ENCODE peak calls at places on chromosomes 11 and 22, in six cellular contexts. F is hepatic stellate cell; E is fibroblast of lung; A is cerebellum; S is stimulated activated CD4-positive, alpha-beta T cell treated with anti-CD3 and anti-CD28 coated beads, Interleukin-2, amount 100 ng/mL, for 4 hours; Q is RKO. B is an unnamed sample.

GRCh38 chr22:46387748-46388147 is 52.2 kb downstream of the TRMU start:
- DNase-seq in F (no peak), E (no peak), A (no peak), S (no peak), Q (no peak), B (no peak)

GRCh38 chr22:33049125-33049729 is 9.0 kb downstream of the SYN3 start:
- DNase-seq in F (peak), E (peak), A (peak), S (peak), Q (peak), B (peak)

GRCh38 chr11:132047167-132047566 is 676.8 kb downstream of the NTM start:
- DNase-seq in F (no peak), E (no peak), A (no peak), S (no peak), Q (no peak), B (no peak)

GRCh38 chr11:45663486-45664375 is 1.7 kb downstream of the CHST1 start:
- DNase-seq in F (no peak), E (no peak), A (no peak), S (no peak), Q (no peak), B (no peak)

GRCh38 chr11:71194702-71195101 is 57.7 kb downstream of the SHANK2 start:
- DNase-seq in F (no peak), E (no peak), A (no peak), S (no peak), Q (no peak), B (no peak)

GRCh38 chr22:41446057-41446501 is 522 bp downstream of the TOB2 start:
- DNase-seq in F (peak), E (no peak), A (no peak), S (no peak), Q (no peak), B (no peak)

GRCh38 chr11:119791047-119791446 is 62.0 kb upstream of the NECTIN1 start:
- DNase-seq in F (no peak), E (no peak), A (no peak), S (no peak), Q (no peak), B (no peak)

GRCh38 chr11:58493676-58494075 is 14.2 kb downstream of the OR5B21 start:
- DNase-seq in F (peak), E (peak), A (no peak), S (no peak), Q (no peak), B (no peak)

GRCh38 chr11:106397787-106398355 is 320.4 kb downstream of the AASDHPPT start:
- DNase-seq in F (no peak), E (peak), A (no peak), S (no peak), Q (no peak), B (no peak)

GRCh38 chr11:73236879-73237278 is 18.8 kb downstream of the P2RY2 start:
- DNase-seq in F (no peak), E (no peak), A (no peak), S (no peak), Q (no peak), B (peak)

GRCh38 chr11:24496728-24497396 is at the start of gene LUZP2:
- DNase-seq in F (peak), E (peak), A (peak), S (no peak), Q (no peak), B (no peak)

GRCh38 chr11:74257934-74258553 is 53.4 kb downstream of the P4HA3 start:
- DNase-seq in F (peak), E (peak), A (peak), S (no peak), Q (no peak), B (no peak)

GRCh38 chr11:72075756-72076155 is 4.6 kb downstream of the NUMA1 start:
- DNase-seq in F (no peak), E (peak), A (no peak), S (no peak), Q (no peak), B (no peak)

GRCh38 chr11:5631426-5631825 is 6.6 kb downstream of the TRIM34 start:
- DNase-seq in F (no peak), E (no peak), A (no peak), S (no peak), Q (no peak), B (no peak)

GRCh38 chr11:115207166-115207591 is 297.0 kb downstream of the CADM1 start:
- DNase-seq in F (no peak), E (no peak), A (no peak), S (no peak), Q (no peak), B (no peak)

GRCh38 chr11:124740277-124740882 is 638 bp downstream of the NRGN start:
- DNase-seq in F (no peak), E (peak), A (no peak), S (peak), Q (peak), B (peak)

GRCh38 chr11:118234833-118235232 is 10.0 kb upstream of the JAML start:
- DNase-seq in F (no peak), E (no peak), A (no peak), S (no peak), Q (no peak), B (no peak)

GRCh38 chr11:16169946-16170345 is 186.4 kb downstream of the SOX6 start:
- DNase-seq in F (no peak), E (no peak), A (no peak), S (no peak), Q (no peak), B (no peak)

GRCh38 chr11:47143322-47143721 is 33.4 kb downstream of the ARFGAP2 start:
- DNase-seq in F (peak), E (peak), A (no peak), S (no peak), Q (no peak), B (no peak)

GRCh38 chr11:118892515-118892914 is 8.8 kb downstream of the CXCR5 start:
- DNase-seq in F (no peak), E (no peak), A (no peak), S (peak), Q (no peak), B (no peak)

GRCh38 chr11:61429346-61429690 is 457 bp downstream of the CPSF7 start:
- DNase-seq in F (peak), E (peak), A (peak), S (peak), Q (peak), B (peak)

GRCh38 chr11:101862410-101863233 is 52.2 kb upstream of the CEP126 start:
- DNase-seq in F (peak), E (peak), A (no peak), S (no peak), Q (peak), B (peak)

GRCh38 chr11:7098235-7098832 is 9.5 kb downstream of the RBMXL2 start:
- DNase-seq in F (peak), E (peak), A (peak), S (no peak), Q (peak), B (peak)

GRCh38 chr11:108538022-108538424 is 39.8 kb upstream of the POGLUT3 start:
- DNase-seq in F (no peak), E (peak), A (no peak), S (no peak), Q (no peak), B (no peak)

GRCh38 chr11:108220721-108221346 is 1.6 kb downstream of the NPAT start:
- DNase-seq in F (no peak), E (no peak), A (no peak), S (no peak), Q (peak), B (no peak)

GRCh38 chr11:119832536-119832935 is 103.5 kb upstream of the NECTIN1 start:
- DNase-seq in F (no peak), E (peak), A (no peak), S (no peak), Q (no peak), B (peak)

GRCh38 chr11:102111787-102112653 is 1.8 kb downstream of the YAP1 start:
- DNase-seq in F (peak), E (peak), A (no peak), S (no peak), Q (peak), B (peak)

B was measured in SK-MEL-5.